ENCODE peak calls at places on chromosomes 3 and 15, in five cellular contexts. Q, K, B, Z and N are unnamed samples.

GRCh38 chr3:177776656-177777055 is 579.4 kb upstream of the TBL1XR1 start:
- DNase-seq in B (no peak), Q (no peak), Z (no peak), K (peak), N (no peak)

GRCh38 chr3:65672876-65673815 is 365.6 kb downstream of the MAGI1 start:
- DNase-seq in K (peak), B (no peak), Q (peak), Z (peak), N (peak)

GRCh38 chr3:29772436-29772835 is 491.6 kb downstream of the RBMS3 start:
- DNase-seq in B (no peak), Z (no peak), Q (no peak), K (no peak), N (no peak)

GRCh38 chr3:162337630-162338029 is 841.0 kb downstream of the OTOL1 start:
- DNase-seq in K (no peak), Z (no peak), Q (no peak), B (no peak), N (no peak)

GRCh38 chr3:18443670-18444596 is 18.8 kb upstream of the SATB1 start:
- DNase-seq in Z (peak), K (peak), B (peak), Q (no peak), N (peak)

GRCh38 chr3:185290266-185290665 is 36.4 kb upstream of the EHHADH start:
- DNase-seq in Z (no peak), Q (no peak), K (no peak), B (no peak), N (no peak)

GRCh38 chr3:136659253-136659652 is 92.9 kb downstream of the STAG1 start:
- DNase-seq in Z (no peak), K (peak), B (no peak), Q (peak), N (no peak)

GRCh38 chr15:39511000-39511914 is 69.6 kb upstream of the THBS1 start:
- DNase-seq in K (no peak), Q (no peak), Z (no peak), B (no peak), N (no peak)

GRCh38 chr3:78794431-78794830 is 973.4 kb downstream of the ROBO1 start:
- DNase-seq in B (no peak), K (no peak), Z (no peak), Q (no peak), N (no peak)

GRCh38 chr3:66989241-66989640 is 8.9 kb upstream of the KBTBD8 start:
- DNase-seq in Q (no peak), K (peak), B (no peak), Z (no peak), N (no peak)

GRCh38 chr3:42005426-42005825 is 43.5 kb upstream of the ULK4 start:
- DNase-seq in Z (no peak), K (no peak), Q (no peak), B (no peak), N (no peak)

GRCh38 chr15:89836255-89837133 is 21.8 kb upstream of the ANPEP start:
- DNase-seq in K (no peak), Z (no peak), Q (no peak), B (no peak), N (no peak)

GRCh38 chr3:17088602-17089313 is 204.0 kb downstream of the PLCL2 start:
- DNase-seq in Z (no peak), Q (no peak), B (peak), K (no peak), N (no peak)

GRCh38 chr3:17091895-17092294 is 207.1 kb downstream of the PLCL2 start:
- DNase-seq in Q (no peak), B (no peak), K (no peak), Z (no peak), N (no peak)

GRCh38 chr3:17089314-17089700 is 204.6 kb downstream of the PLCL2 start:
- DNase-seq in Q (no peak), Z (no peak), B (no peak), K (no peak), N (no peak)

GRCh38 chr3:17088017-17088416 is 203.3 kb downstream of the PLCL2 start:
- DNase-seq in B (no peak), Z (no peak), K (peak), Q (no peak), N (no peak)

GRCh38 chr3:17090271-17090992 is 205.7 kb downstream of the PLCL2 start:
- DNase-seq in B (no peak), K (no peak), Q (no peak), Z (no peak), N (no peak)
- TF ChIP-seq CTCF in B (no peak), K (no peak), Q (no peak), Z (no peak), N (no peak)

DNA sequence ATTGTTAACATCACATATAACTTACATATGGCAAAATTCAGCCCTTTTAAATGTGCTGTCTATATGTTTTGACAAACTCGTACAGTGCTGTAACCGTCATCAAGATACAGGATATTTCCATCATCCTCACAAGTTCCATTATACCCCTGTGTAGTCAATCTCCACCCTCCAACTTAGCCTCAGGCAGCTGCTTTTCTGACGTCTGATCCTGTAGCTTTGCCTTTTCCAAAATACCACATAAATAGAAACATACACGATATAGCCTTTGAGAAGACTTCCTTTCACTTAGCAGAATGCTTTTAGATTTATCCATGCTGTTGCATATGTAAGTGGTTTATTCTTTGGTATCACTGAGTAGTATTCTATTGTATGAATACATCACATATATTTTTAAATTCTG is 47.1 kb downstream of the SLC12A1 start:
- DNase-seq in Q (no peak), B (no peak), Z (no peak), K (no peak), N (no peak)
- TF ChIP-seq CTCF in Q (no peak), B (no peak), Z (no peak), K (no peak), N (no peak)

GRCh38 chr3:170496026-170496867 is 77.6 kb downstream of the CLDN11 start:
- DNase-seq in Q (no peak), B (no peak), Z (no peak), K (peak), N (no peak)
- TF ChIP-seq CTCF in Q (no peak), B (no peak), Z (no peak), K (peak), N (no peak)

GRCh38 chr3:43998374-43998840 is 243.3 kb upstream of the TOPAZ1 start:
- DNase-seq in Z (no peak), B (no peak), Q (no peak), K (peak), N (no peak)

GRCh38 chr3:43995078-43995928 is 246.4 kb upstream of the TOPAZ1 start:
- DNase-seq in Q (no peak), Z (peak), K (peak), B (no peak), N (no peak)

GRCh38 chr3:43995929-43996378 is 245.7 kb upstream of the TOPAZ1 start:
- DNase-seq in Z (no peak), B (no peak), Q (no peak), K (peak), N (no peak)

GRCh38 chr3:43997788-43998373 is 243.8 kb upstream of the TOPAZ1 start:
- DNase-seq in K (peak), Z (no peak), B (no peak), Q (no peak), N (no peak)

DNA sequence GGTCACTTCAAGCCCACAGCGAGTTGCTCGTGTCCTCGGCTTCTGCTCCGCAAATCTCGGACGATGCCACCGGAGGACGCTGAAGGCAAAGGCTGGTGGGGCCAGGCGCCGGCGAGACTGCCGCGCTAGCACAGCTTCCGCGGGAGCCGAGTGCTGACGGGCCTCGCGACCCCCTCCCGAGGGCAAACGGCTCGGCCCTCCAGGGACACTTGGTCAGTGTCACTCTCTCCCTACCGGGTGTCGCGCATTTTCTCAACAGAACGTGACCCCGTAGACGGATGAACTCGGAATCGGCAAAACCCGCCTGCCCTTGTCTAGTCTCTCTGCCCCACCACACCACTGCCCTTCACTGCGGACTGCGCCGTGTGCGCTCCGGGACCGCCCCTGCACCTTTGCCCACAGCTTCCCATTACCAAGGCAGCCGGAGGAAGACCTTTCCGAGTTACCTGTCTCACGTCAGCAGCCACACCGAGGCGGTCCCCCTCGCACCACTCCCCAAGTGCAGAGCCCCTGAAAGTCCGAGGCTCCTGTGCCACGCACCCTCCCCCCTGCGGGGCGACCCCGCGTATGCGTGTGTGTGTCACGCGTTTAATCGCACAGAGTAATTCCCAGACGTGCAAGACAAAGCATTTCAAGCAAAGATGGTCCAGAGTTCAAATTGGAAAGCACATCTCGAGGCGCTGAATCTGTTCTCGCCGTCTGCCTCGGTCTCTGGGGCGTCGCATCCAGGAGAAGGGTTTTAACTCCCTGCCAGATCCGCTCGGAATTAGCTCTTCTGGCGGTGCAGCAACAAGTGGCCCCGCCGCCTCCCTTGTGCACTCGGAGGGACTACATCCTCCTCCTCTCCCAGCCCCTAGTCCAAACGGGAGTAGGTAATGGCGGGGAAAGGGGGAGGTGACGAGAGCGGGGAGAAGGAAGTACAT is 245.0 kb upstream of the TOPAZ1 start:
- DNase-seq in Q (no peak), Z (no peak), B (no peak), K (peak), N (no peak)
- TF ChIP-seq CTCF in Q (peak), Z (no peak), B (no peak), K (peak), N (no peak)

GRCh38 chr3:39811561-39811960 is 2.2 kb downstream of the MYRIP start:
- DNase-seq in B (no peak), Q (peak), K (no peak), Z (no peak), N (no peak)

GRCh38 chr3:39808467-39809180 is 785 bp upstream of the MYRIP start:
- DNase-seq in K (peak), B (no peak), Z (peak), Q (peak), N (no peak)

GRCh38 chr3:39809995-39810595 is 686 bp downstream of the MYRIP start:
- DNase-seq in B (no peak), K (peak), Z (peak), Q (peak), N (peak)

GRCh38 chr3:39810647-39811161 is 1.3 kb downstream of the MYRIP start:
- DNase-seq in Z (no peak), Q (peak), B (no peak), K (peak), N (no peak)

GRCh38 chr3:39809181-39809994 is at the start of gene MYRIP:
- DNase-seq in B (no peak), Q (peak), Z (peak), K (peak), N (peak)
- TF ChIP-seq CTCF in B (no peak), Q (no peak), Z (no peak), K (no peak), N (no peak)